ENCODE peak calls at places on chromosomes 2 and 18, in ten cellular contexts. R is mucosa of descending colon, L is OCI-LY7, Y is brain microvascular endothelial cell, X is coronary artery, N is AG04450, H is left lung, Q is neural progenitor cell, A is suprapubic skin, K is cardiac muscle cell. S is an unnamed sample.

GRCh38 chr2:238978507-238978906 is 130.6 kb downstream of the TWIST2 start:
- DNase-seq in H (no peak), A (no peak), Q (no peak), L (no peak), Y (no peak), N (no peak), R (no peak), K (no peak), X (no peak), S (no peak)

GRCh38 chr2:102391530-102391929 is 31.4 kb upstream of the IL18RAP start:
- DNase-seq in Q (no peak), X (no peak), Y (no peak), K (no peak), L (no peak), N (no peak), H (no peak), R (no peak), A (no peak), S (no peak)

GRCh38 chr2:136130511-136130910 is 12.6 kb upstream of the CXCR4 start:
- DNase-seq in A (no peak), K (no peak), R (no peak), X (no peak), H (no peak), Y (no peak), N (no peak), L (no peak), Q (no peak), S (no peak)

GRCh38 chr2:178109813-178110212 is 2.4 kb upstream of the RBM45 start:
- DNase-seq in Y (no peak), N (no peak), A (no peak), K (peak), X (no peak), R (no peak), Q (peak), L (peak), H (no peak), S (peak)

GRCh38 chr2:16035747-16036745 is 95.7 kb downstream of the MYCN start:
- DNase-seq in K (no peak), N (no peak), H (no peak), L (no peak), R (no peak), Q (no peak), Y (no peak), A (no peak), X (no peak), S (no peak)

GRCh38 chr2:126881591-126881990 is 17.1 kb upstream of the TEX51 start:
- DNase-seq in N (no peak), Q (no peak), L (no peak), Y (no peak), K (no peak), H (no peak), A (peak), X (peak), R (no peak), S (no peak)

GRCh38 chr2:102788880-102789250 is 27.0 kb downstream of the TMEM182 start:
- DNase-seq in R (no peak), N (no peak), K (peak), Y (no peak), H (no peak), A (no peak), Q (no peak), X (no peak), L (no peak), S (no peak)

GRCh38 chr18:13565228-13565627 is 161.1 kb downstream of the FAM210A start:
- DNase-seq in Y (no peak), H (no peak), K (no peak), A (no peak), Q (no peak), N (no peak), X (peak), L (no peak), R (no peak), S (no peak)

GRCh38 chr18:55839350-55839749 is 251.4 kb upstream of the TCF4 start:
- DNase-seq in Q (no peak), Y (peak), K (no peak), R (no peak), N (no peak), X (no peak), A (no peak), L (no peak), H (no peak), S (peak)

GRCh38 chr18:32909798-32910561 is 137.2 kb upstream of the KLHL14 start:
- DNase-seq in L (peak), R (no peak), X (no peak), Y (no peak), Q (peak), N (no peak), K (no peak), H (no peak), A (no peak), S (no peak)

GRCh38 chr2:41698787-41699422 is 348.9 kb upstream of the PKDCC start:
- DNase-seq in Q (peak), H (no peak), K (peak), R (peak), N (no peak), A (no peak), L (peak), X (no peak), Y (no peak), S (peak)

GRCh38 chr2:46390901-46391395 is 88.4 kb upstream of the TMEM247 start:
- DNase-seq in R (no peak), H (no peak), X (no peak), L (no peak), Y (no peak), Q (no peak), A (no peak), K (no peak), N (no peak), S (no peak)

GRCh38 chr2:230230801-230231200 is 5.3 kb downstream of the SP140 start:
- DNase-seq in X (no peak), A (no peak), L (peak), H (no peak), N (no peak), K (no peak), R (no peak), Y (no peak), Q (no peak), S (no peak)

GRCh38 chr2:96602330-96602823 is 35.7 kb downstream of the KANSL3 start:
- DNase-seq in Q (no peak), K (no peak), N (no peak), H (no peak), R (peak), X (no peak), A (no peak), Y (no peak), L (peak), S (no peak)

GRCh38 chr18:45637546-45638327 is 22.5 kb downstream of the SLC14A2 start:
- DNase-seq in K (no peak), X (no peak), A (peak), Y (no peak), L (no peak), H (no peak), R (no peak), N (no peak), Q (no peak), S (no peak)

GRCh38 chr2:48728827-48729226 is 26.7 kb downstream of the LHCGR start:
- DNase-seq in Y (no peak), A (no peak), H (no peak), X (no peak), K (no peak), R (no peak), Q (no peak), N (no peak), L (no peak), S (no peak)

GRCh38 chr2:69237070-69237670 is 149.9 kb downstream of the GFPT1 start:
- DNase-seq in Q (no peak), K (no peak), R (no peak), N (no peak), A (no peak), Y (no peak), X (no peak), L (no peak), H (no peak), S (peak)

GRCh38 chr2:49002750-49003149 is 151.6 kb downstream of the FSHR start:
- DNase-seq in R (no peak), X (no peak), K (no peak), A (no peak), L (no peak), Q (no peak), H (peak), Y (no peak), N (no peak), S (no peak)

GRCh38 chr18:63624863-63625262 is 19.2 kb downstream of the SERPINB4 start:
- DNase-seq in Y (no peak), A (no peak), L (no peak), Q (no peak), K (no peak), N (no peak), R (no peak), X (no peak), H (no peak), S (no peak)

GRCh38 chr2:158753561-158754302 is 41.4 kb upstream of the DAPL1 start:
- DNase-seq in R (no peak), A (no peak), X (no peak), K (peak), Y (peak), H (no peak), Q (peak), N (peak), L (peak), S (peak)

GRCh38 chr2:238523158-238524110 is 96.7 kb downstream of the ASB1 start:
- DNase-seq in K (no peak), Q (peak), R (no peak), Y (no peak), L (no peak), A (peak), N (peak), H (no peak), X (no peak), S (peak)

GRCh38 chr2:218230882-218231281 is 13.9 kb downstream of the ARPC2 start:
- DNase-seq in R (no peak), Q (no peak), A (no peak), N (no peak), X (no peak), Y (peak), H (no peak), L (no peak), K (no peak), S (peak)

GRCh38 chr2:222844323-222844722 is 16.5 kb upstream of the ACSL3 start:
- DNase-seq in H (no peak), A (no peak), L (no peak), Y (peak), Q (no peak), N (peak), R (no peak), K (no peak), X (no peak), S (peak)

GRCh38 chr2:10430886-10431622 is 17.1 kb downstream of the ODC1 start:
- DNase-seq in Y (no peak), A (no peak), H (no peak), N (no peak), X (no peak), L (no peak), Q (no peak), R (no peak), K (no peak), S (no peak)

GRCh38 chr2:10433264-10433947 is 14.7 kb downstream of the ODC1 start:
- DNase-seq in H (no peak), R (no peak), X (no peak), L (no peak), N (no peak), K (no peak), Y (no peak), Q (no peak), A (no peak), S (no peak)

GRCh38 chr2:10432315-10433181 is 15.6 kb downstream of the ODC1 start:
- DNase-seq in A (no peak), N (no peak), Y (no peak), L (no peak), Q (peak), X (no peak), K (peak), R (peak), H (peak), S (no peak)

GRCh38 chr2:10433948-10434884 is 13.9 kb downstream of the ODC1 start:
- DNase-seq in L (no peak), K (no peak), N (no peak), H (no peak), A (no peak), Y (no peak), Q (peak), X (no peak), R (no peak), S (no peak)

GRCh38 chr2:10431797-10432196 is 16.3 kb downstream of the ODC1 start:
- DNase-seq in H (no peak), Y (no peak), Q (no peak), A (no peak), R (peak), X (no peak), L (no peak), K (no peak), N (no peak), S (no peak)
- TF ChIP-seq CTCF in H (no peak), Y (no peak), Q (no peak), A (no peak), R (no peak), X (no peak), L (no peak), K (no peak), N (no peak), S (no peak)

DNA sequence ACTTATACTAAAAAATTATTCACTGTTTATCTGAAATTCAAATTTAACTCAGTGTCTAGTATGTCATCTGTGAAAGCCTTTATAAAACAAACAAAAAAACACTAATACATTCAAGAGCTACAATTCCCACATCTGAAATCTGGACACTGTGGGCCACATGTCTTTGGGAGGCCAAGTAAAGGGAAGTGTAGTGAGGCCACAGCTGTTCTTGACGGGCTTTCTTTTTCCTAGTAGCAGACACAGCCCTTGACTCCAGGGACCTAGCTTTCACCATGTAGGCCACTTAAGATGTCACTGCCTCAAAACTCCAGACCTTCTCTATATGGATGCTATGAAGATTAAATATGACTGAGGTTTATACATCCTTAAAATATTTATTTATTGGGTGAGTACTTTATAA is 91.1 kb downstream of the RBMS1 start:
- DNase-seq in K (peak), Y (no peak), X (no peak), L (no peak), A (no peak), Q (no peak), R (no peak), H (no peak), N (no peak), S (no peak)
- H3K4me3 ChIP-seq in K (no peak), Y (no peak), X (no peak), L (no peak), A (no peak), Q (no peak), R (no peak), H (no peak), N (no peak), S (no peak)

DNA sequence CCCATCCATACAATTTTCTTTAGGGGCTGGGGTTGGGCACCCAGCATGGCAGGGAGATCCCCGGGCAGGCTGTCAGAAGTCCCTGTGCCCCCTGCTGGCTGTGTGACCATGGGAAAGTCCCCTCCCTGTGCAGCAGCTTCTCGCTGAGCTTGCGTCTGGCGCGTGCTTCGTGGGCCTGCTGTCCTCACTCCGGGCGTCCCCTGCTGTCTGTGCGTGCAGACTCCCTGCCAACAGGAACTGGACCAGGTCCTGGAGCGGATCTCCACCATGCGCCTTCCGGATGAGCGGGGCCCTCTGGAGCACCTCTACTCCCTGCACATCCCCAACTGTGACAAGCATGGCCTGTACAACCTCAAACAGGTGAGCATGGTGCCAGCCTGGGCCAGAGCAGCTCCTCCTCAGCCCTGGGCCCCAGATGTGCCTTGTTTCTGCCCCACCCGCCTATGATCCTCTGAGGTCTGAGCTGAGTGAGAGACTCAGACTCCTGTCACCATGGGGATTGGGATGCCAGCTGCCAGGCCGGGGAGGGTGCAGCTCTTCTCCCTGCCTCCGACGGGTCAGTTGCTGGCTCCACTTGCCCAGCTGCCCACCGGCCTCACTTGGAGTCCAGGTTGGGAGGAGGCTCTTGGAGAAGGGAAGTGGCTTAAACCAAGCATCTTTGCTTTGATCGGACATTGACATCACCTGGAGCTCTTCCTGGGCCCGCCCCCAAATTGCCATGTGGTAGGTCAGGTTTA is 28.6 kb downstream of the IGFBP2 start:
- DNase-seq in A (no peak), N (no peak), Q (no peak), Y (peak), R (no peak), L (peak), X (no peak), H (no peak), K (no peak), S (no peak)
- TF ChIP-seq CTCF in A (no peak), N (no peak), Q (no peak), Y (peak), R (no peak), L (peak), X (no peak), H (no peak), K (no peak), S (peak)

GRCh38 chr2:134277223-134277622 is 23.4 kb downstream of the MGAT5 start:
- DNase-seq in Y (no peak), K (no peak), L (no peak), A (no peak), R (no peak), H (no peak), X (no peak), N (no peak), Q (no peak), S (peak)

GRCh38 chr2:134276381-134277172 is 22.7 kb downstream of the MGAT5 start:
- DNase-seq in Q (no peak), N (no peak), A (no peak), H (no peak), Y (peak), X (no peak), L (no peak), K (no peak), R (no peak), S (no peak)

GRCh38 chr2:134272831-134273230 is 19.0 kb downstream of the MGAT5 start:
- DNase-seq in K (no peak), R (no peak), Q (no peak), H (no peak), Y (no peak), A (no peak), N (no peak), L (no peak), X (no peak), S (no peak)

GRCh38 chr2:134273240-134273983 is 19.5 kb downstream of the MGAT5 start:
- DNase-seq in L (no peak), A (no peak), R (no peak), X (no peak), Q (no peak), N (no peak), H (no peak), K (no peak), Y (no peak), S (peak)

DNA sequence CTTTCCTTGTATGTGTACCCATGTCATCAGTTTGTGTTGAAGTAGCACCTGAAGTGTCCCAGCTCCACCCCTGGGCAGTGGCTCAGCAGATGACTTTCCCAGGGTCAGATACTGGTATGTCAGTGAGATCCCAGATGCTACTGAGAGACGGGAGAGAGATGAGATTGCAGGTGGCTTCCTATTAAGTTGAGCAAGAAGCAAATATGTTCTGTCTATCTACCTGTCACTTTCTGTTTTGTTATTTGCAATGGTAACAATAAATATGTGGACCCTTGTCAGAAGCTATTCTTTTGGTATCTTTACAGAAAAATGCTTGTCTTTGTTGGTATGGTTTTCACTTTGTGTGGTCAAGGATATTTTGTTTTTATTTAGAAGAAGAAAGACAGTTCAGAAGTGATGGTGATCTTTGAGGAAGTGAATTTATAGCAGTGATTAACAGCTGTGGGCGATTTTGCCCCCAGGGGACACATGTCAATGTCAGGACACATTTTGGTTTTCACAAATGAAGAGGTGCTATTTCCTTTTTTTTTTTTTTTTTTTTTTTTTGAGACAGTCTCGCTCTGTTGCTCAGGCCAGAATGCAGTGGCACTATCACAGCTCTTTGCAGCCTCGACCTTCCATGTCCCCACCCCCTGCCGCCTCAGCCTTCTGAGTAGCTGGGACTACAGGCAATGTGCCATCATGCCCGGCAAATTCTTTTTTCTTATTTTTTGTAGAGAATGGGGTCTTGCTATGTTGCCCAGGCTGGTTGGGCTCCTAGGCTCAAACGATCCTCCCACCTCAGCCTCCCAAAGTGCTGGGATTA is 21.4 kb downstream of the MGAT5 start:
- DNase-seq in Y (no peak), H (no peak), R (no peak), X (no peak), K (no peak), L (peak), A (no peak), Q (no peak), N (no peak), S (no peak)
- H3K4me3 ChIP-seq in Y (no peak), H (no peak), R (no peak), X (no peak), K (no peak), L (peak), A (no peak), Q (no peak), N (no peak), S (no peak)

DNA sequence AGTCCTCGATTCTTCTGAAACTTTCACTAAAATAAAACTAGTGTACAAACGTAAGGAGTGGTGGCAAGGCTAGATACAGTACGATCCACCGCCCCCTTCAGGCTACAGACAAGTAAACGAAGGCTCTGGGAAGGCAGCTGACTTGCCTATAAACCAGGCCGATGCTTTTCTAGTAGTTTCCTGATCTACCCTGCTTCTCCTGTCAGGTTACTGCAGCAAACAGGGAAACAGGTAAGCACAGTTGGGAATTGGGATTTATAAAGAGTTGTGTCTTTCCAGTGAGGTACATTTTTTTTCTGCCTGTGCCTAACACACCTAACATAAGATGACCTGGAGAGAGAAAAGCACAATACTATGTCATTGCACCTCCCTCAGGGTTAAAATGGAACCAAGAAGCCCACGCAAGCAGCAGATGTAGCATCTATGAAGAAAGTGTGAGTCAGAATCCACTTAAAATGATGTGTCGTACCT is 108.6 kb downstream of the UXS1 start:
- DNase-seq in Y (peak), L (peak), Q (peak), H (no peak), R (no peak), A (no peak), K (peak), N (peak), X (no peak), S (peak)
- TF ChIP-seq CTCF in Y (peak), L (peak), Q (peak), H (peak), R (no peak), A (peak), K (peak), N (peak), X (no peak), S (peak)

S was measured in cardiac fibroblast.